ENCODE peak calls at places on chromosomes 6 and 20, in four cellular contexts. C, P, F and R are unnamed samples.

GRCh38 chr6:63516186-63516944 is 55.9 kb upstream of the LOC128125822 start:
- DNase-seq in C (no peak), P (peak), F (no peak), R (no peak)

GRCh38 chr6:27539551-27539950 is 66.6 kb upstream of the ZNF184 start:
- DNase-seq in C (no peak), P (no peak), F (no peak), R (no peak)

GRCh38 chr6:130724089-130724488 is 103.1 kb upstream of the SMLR1 start:
- DNase-seq in C (no peak), P (no peak), F (no peak), R (no peak)

GRCh38 chr6:142702501-142703460 is 242.2 kb downstream of the HIVEP2 start:
- DNase-seq in C (no peak), P (no peak), F (no peak), R (no peak)

GRCh38 chr6:43037197-43037596 is 15.8 kb downstream of the RRP36 start:
- DNase-seq in C (no peak), P (no peak), F (no peak), R (no peak)

GRCh38 chr20:8305449-8305978 is 173.4 kb downstream of the PLCB1 start:
- DNase-seq in C (peak), P (peak), F (peak), R (peak)

GRCh38 chr20:51604851-51605250 is 62.3 kb upstream of the NFATC2 start:
- DNase-seq in C (no peak), P (no peak), F (no peak), R (no peak)

GRCh38 chr6:54083301-54083700 is 27.9 kb upstream of the MLIP start:
- DNase-seq in C (no peak), P (no peak), F (no peak), R (no peak)

GRCh38 chr6:41675176-41675767 is 37.0 kb downstream of the MDFI start:
- DNase-seq in C (no peak), P (no peak), F (no peak), R (no peak)

GRCh38 chr6:115358616-115359015 is 702.1 kb downstream of the FRK start:
- DNase-seq in C (no peak), P (no peak), F (no peak), R (no peak)

GRCh38 chr6:157763129-157763893 is 59.7 kb upstream of the SNX9 start:
- DNase-seq in C (no peak), P (peak), F (peak), R (no peak)

GRCh38 chr20:42530855-42531674 is 658.6 kb downstream of the PTPRT start:
- DNase-seq in C (no peak), P (peak), F (peak), R (peak)

GRCh38 chr6:55617272-55617671 is 38.3 kb upstream of the HMGCLL1 start:
- DNase-seq in C (no peak), P (peak), F (no peak), R (peak)

GRCh38 chr20:23298926-23299672 is 51.5 kb upstream of the NXT1 start:
- DNase-seq in C (no peak), P (no peak), F (no peak), R (no peak)

GRCh38 chr6:109484161-109484560 is 1.1 kb upstream of the ZBTB24 start:
- DNase-seq in C (no peak), P (no peak), F (no peak), R (no peak)
- TF ChIP-seq TARDBP in C (no peak), P (no peak), F (no peak), R (no peak)

GRCh38 chr6:154852700-154853099 is 119.5 kb downstream of the SCAF8 start:
- DNase-seq in C (no peak), P (peak), F (no peak), R (peak)

GRCh38 chr6:154842828-154843227 is 109.6 kb downstream of the SCAF8 start:
- DNase-seq in C (no peak), P (no peak), F (no peak), R (no peak)

GRCh38 chr6:154847318-154847717 is 114.1 kb downstream of the SCAF8 start:
- DNase-seq in C (no peak), P (no peak), F (no peak), R (no peak)

GRCh38 chr6:154849475-154849874 is 116.3 kb downstream of the SCAF8 start:
- DNase-seq in C (no peak), P (no peak), F (no peak), R (no peak)

GRCh38 chr6:154848580-154848979 is 115.4 kb downstream of the SCAF8 start:
- DNase-seq in C (no peak), P (no peak), F (no peak), R (no peak)
- TF ChIP-seq FOXK2 in C (no peak), P (no peak), F (no peak), R (no peak)

GRCh38 chr6:160439751-160440150 is 91.6 kb downstream of the SLC22A3 start:
- DNase-seq in C (no peak), P (no peak), F (no peak), R (no peak)

GRCh38 chr6:160437153-160437552 is 89.0 kb downstream of the SLC22A3 start:
- DNase-seq in C (no peak), P (no peak), F (no peak), R (no peak)

GRCh38 chr6:160435935-160436334 is 87.8 kb downstream of the SLC22A3 start:
- DNase-seq in C (no peak), P (no peak), F (no peak), R (no peak)

GRCh38 chr6:160442151-160442550 is 94.0 kb downstream of the SLC22A3 start:
- DNase-seq in C (no peak), P (no peak), F (no peak), R (no peak)

GRCh38 chr6:160438481-160438880 is 90.3 kb downstream of the SLC22A3 start:
- DNase-seq in C (no peak), P (no peak), F (no peak), R (no peak)
- TF ChIP-seq TARDBP in C (no peak), P (no peak), F (no peak), R (no peak)

GRCh38 chr20:39756828-39757227 is 794.7 kb downstream of the DHX35 start:
- DNase-seq in C (no peak), P (no peak), F (no peak), R (no peak)

GRCh38 chr20:39767352-39767751 is 805.2 kb downstream of the DHX35 start:
- DNase-seq in C (no peak), P (no peak), F (no peak), R (no peak)

GRCh38 chr20:39762716-39763115 is 800.6 kb downstream of the DHX35 start:
- DNase-seq in C (no peak), P (no peak), F (no peak), R (no peak)
- TF ChIP-seq FOXK2 in C (no peak), P (no peak), F (no peak), R (no peak)

GRCh38 chr20:3515379-3516175 is 44.8 kb downstream of the ATRN start:
- DNase-seq in C (no peak), P (no peak), F (no peak), R (no peak)
- TF ChIP-seq TARDBP in C (no peak), P (no peak), F (no peak), R (no peak)

GRCh38 chr20:38840894-38841470 is 35.5 kb downstream of the PPP1R16B start:
- DNase-seq in C (no peak), P (no peak), F (no peak), R (no peak)

GRCh38 chr20:38839563-38839962 is 34.1 kb downstream of the PPP1R16B start:
- DNase-seq in C (no peak), P (no peak), F (no peak), R (no peak)

GRCh38 chr20:38841570-38841969 is 36.1 kb downstream of the PPP1R16B start:
- DNase-seq in C (no peak), P (no peak), F (no peak), R (no peak)

GRCh38 chr20:38842017-38842416 is 36.5 kb downstream of the PPP1R16B start:
- DNase-seq in C (no peak), P (no peak), F (no peak), R (no peak)

DNA sequence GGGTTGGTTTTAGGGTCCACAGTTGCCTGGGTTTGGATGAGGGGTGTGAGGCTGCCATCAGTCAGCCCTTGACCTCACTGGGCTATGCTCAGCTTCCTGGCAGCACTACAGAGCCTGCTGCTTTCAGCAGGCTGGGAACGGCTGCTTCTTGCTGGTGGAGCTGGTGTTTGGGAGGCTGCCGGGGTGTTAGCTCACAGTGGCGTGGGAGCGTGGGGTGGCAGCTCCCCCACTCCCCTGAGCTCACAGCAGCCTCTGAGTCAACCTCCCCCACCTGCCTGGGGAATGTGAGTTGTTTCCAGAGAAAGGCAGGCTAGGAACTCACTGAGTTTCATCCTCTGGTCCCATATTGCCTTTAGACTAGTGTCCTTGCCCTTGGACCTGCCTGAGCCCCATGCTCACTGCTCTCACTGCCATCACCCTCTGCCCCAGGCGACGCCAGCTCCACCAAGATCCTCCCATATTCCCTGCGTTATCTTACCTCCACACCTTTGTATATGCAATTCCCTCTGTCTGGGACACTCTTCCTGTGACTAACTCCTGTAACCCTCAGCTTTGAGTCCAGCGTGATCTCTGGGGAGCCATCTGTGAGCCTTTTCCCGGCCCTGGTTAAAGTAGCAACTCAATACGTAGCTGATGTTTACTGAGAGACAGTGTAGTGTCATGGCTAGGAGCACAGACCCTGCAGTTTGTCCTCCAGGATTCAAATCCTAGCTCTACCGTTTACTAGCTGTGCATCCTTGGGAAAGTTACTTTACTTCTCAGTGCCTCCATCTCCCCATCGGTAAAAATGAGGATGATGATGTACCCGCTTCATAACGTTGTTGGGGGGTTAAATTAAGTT is 34.8 kb downstream of the PPP1R16B start:
- DNase-seq in C (no peak), P (no peak), F (peak), R (no peak)
- TF ChIP-seq FOXK2 in C (no peak), P (no peak), F (no peak), R (no peak)

GRCh38 chr6:128339635-128340436 is 180.6 kb downstream of the PTPRK start:
- DNase-seq in C (no peak), P (peak), F (no peak), R (no peak)

GRCh38 chr6:128335963-128336362 is 184.4 kb downstream of the PTPRK start:
- DNase-seq in C (no peak), P (no peak), F (no peak), R (no peak)

GRCh38 chr6:128337619-128338018 is 182.8 kb downstream of the PTPRK start:
- DNase-seq in C (no peak), P (no peak), F (no peak), R (no peak)

GRCh38 chr6:128333581-128334223 is 186.7 kb downstream of the PTPRK start:
- DNase-seq in C (no peak), P (no peak), F (no peak), R (no peak)

GRCh38 chr6:128336436-128337095 is 183.8 kb downstream of the PTPRK start:
- DNase-seq in C (no peak), P (no peak), F (no peak), R (no peak)
- TF ChIP-seq TARDBP in C (no peak), P (no peak), F (no peak), R (no peak)

GRCh38 chr20:63089051-63089907 is 82.5 kb upstream of the BHLHE23 start:
- DNase-seq in C (no peak), P (no peak), F (no peak), R (no peak)
- TF ChIP-seq FOXK2 in C (no peak), P (no peak), F (no peak), R (no peak)

GRCh38 chr6:154407440-154407839 is 50.8 kb upstream of the IPCEF1 start:
- DNase-seq in C (no peak), P (no peak), F (no peak), R (no peak)

GRCh38 chr6:154406869-154407268 is 50.3 kb upstream of the IPCEF1 start:
- DNase-seq in C (no peak), P (no peak), F (no peak), R (no peak)

GRCh38 chr6:154406301-154406700 is 49.7 kb upstream of the IPCEF1 start:
- DNase-seq in C (no peak), P (no peak), F (no peak), R (no peak)

GRCh38 chr6:154403803-154404202 is 47.2 kb upstream of the IPCEF1 start:
- DNase-seq in C (no peak), P (no peak), F (no peak), R (no peak)

DNA sequence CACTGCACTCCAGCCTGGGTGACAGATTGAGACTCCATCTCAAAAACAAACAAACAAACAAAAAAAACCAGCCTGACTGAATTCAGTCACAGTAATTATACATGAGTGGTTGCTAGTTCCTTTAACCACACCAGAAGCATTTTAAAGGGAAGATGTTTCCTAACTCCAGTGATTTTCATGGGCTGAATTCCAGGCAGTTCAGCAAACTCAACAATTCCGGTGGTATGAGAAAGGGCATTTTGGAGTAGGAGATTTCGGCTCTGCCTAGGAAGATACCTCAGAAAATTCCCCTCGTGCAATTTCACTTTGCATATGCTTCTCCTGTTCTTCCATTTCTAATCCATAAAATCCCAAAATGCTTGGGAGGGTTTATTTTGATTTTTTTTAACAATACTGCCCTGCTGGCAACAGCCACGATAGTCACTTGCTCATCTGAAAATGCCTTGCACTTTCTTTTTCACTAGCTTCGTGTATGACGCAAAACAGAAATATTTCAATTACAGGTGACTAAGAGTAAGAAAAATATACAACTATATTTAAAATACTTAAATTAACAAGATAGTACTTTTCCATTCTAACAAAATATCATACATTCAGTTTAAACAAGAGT is 48.3 kb upstream of the IPCEF1 start:
- DNase-seq in C (no peak), P (no peak), F (no peak), R (no peak)
- TF ChIP-seq TARDBP in C (no peak), P (no peak), F (no peak), R (no peak)